ENCODE peak calls at places on chromosomes 4 and X, in nine cellular contexts. One of them, this sample, is unnamed.

GRCh38 chr4:145881991-145882390 is 56.6 kb downstream of the ZNF827 start:
- DNase-seq in body of pancreas: peak
- DNase-seq in stomach: peak
- DNase-seq in upper lobe of left lung: no peak
- DNase-seq in Peyer's patch: peak
- DNase-seq in transverse colon: peak
- DNase-seq in spleen: no peak
- DNase-seq in tibial nerve: no peak
- DNase-seq in sigmoid colon: no peak
- DNase-seq in this sample: no peak

GRCh38 chrX:108348525-108348924 is 89.7 kb downstream of the COL4A6 start:
- DNase-seq in Peyer's patch: no peak
- DNase-seq in spleen: no peak
- DNase-seq in upper lobe of left lung: no peak
- DNase-seq in transverse colon: no peak
- DNase-seq in sigmoid colon: no peak
- DNase-seq in tibial nerve: no peak
- DNase-seq in body of pancreas: no peak
- DNase-seq in stomach: no peak
- DNase-seq in this sample: no peak

GRCh38 chrX:131795442-131796229 is 227.5 kb upstream of the STK26 start:
- DNase-seq in body of pancreas: no peak
- DNase-seq in Peyer's patch: no peak
- DNase-seq in stomach: peak
- DNase-seq in spleen: no peak
- DNase-seq in tibial nerve: no peak
- DNase-seq in transverse colon: peak
- DNase-seq in sigmoid colon: no peak
- DNase-seq in upper lobe of left lung: peak
- DNase-seq in this sample: no peak

GRCh38 chr4:17577660-17578481 is 873 bp downstream of the LAP3 start:
- DNase-seq in Peyer's patch: peak
- DNase-seq in spleen: peak
- DNase-seq in stomach: peak
- DNase-seq in body of pancreas: peak
- DNase-seq in transverse colon: peak
- DNase-seq in upper lobe of left lung: no peak
- DNase-seq in tibial nerve: peak
- DNase-seq in sigmoid colon: peak
- DNase-seq in this sample: peak

GRCh38 chr4:26525136-26525535 is 34.9 kb upstream of the CCKAR start:
- DNase-seq in spleen: no peak
- DNase-seq in stomach: no peak
- DNase-seq in transverse colon: no peak
- DNase-seq in tibial nerve: no peak
- DNase-seq in body of pancreas: no peak
- DNase-seq in Peyer's patch: no peak
- DNase-seq in upper lobe of left lung: no peak
- DNase-seq in sigmoid colon: no peak
- DNase-seq in this sample: no peak

GRCh38 chr4:114077610-114078009 is 98.2 kb upstream of the ARSJ start:
- DNase-seq in tibial nerve: no peak
- DNase-seq in body of pancreas: peak
- DNase-seq in transverse colon: no peak
- DNase-seq in upper lobe of left lung: no peak
- DNase-seq in stomach: no peak
- DNase-seq in spleen: no peak
- DNase-seq in Peyer's patch: no peak
- DNase-seq in sigmoid colon: no peak
- DNase-seq in this sample: no peak

GRCh38 chr4:127484101-127484500 is 148.7 kb upstream of the INTU start:
- DNase-seq in Peyer's patch: no peak
- DNase-seq in sigmoid colon: no peak
- DNase-seq in upper lobe of left lung: no peak
- DNase-seq in stomach: no peak
- DNase-seq in spleen: no peak
- DNase-seq in body of pancreas: no peak
- DNase-seq in tibial nerve: no peak
- DNase-seq in transverse colon: no peak
- DNase-seq in this sample: no peak

GRCh38 chrX:154376768-154377167 is 2.3 kb upstream of the EMD start:
- DNase-seq in sigmoid colon: peak
- DNase-seq in spleen: no peak
- DNase-seq in Peyer's patch: no peak
- DNase-seq in tibial nerve: no peak
- DNase-seq in body of pancreas: no peak
- DNase-seq in upper lobe of left lung: no peak
- DNase-seq in transverse colon: no peak
- DNase-seq in stomach: no peak
- DNase-seq in this sample: no peak

GRCh38 chr4:39446483-39446841 is 12.3 kb downstream of the RPL9 start:
- DNase-seq in tibial nerve: no peak
- DNase-seq in upper lobe of left lung: no peak
- DNase-seq in body of pancreas: no peak
- DNase-seq in spleen: no peak
- DNase-seq in stomach: no peak
- DNase-seq in Peyer's patch: no peak
- DNase-seq in transverse colon: no peak
- DNase-seq in sigmoid colon: no peak
- DNase-seq in this sample: peak
- H3K4me3 ChIP-seq in tibial nerve: peak
- H3K4me3 ChIP-seq in upper lobe of left lung: peak
- H3K4me3 ChIP-seq in body of pancreas: no peak
- H3K4me3 ChIP-seq in spleen: peak
- H3K4me3 ChIP-seq in stomach: peak
- H3K4me3 ChIP-seq in Peyer's patch: peak
- H3K4me3 ChIP-seq in transverse colon: peak
- H3K4me3 ChIP-seq in sigmoid colon: peak
- H3K4me3 ChIP-seq in this sample: peak

GRCh38 chrX:151396042-151396826 is 772 bp upstream of the VMA21 start:
- DNase-seq in sigmoid colon: no peak
- DNase-seq in upper lobe of left lung: no peak
- DNase-seq in body of pancreas: peak
- DNase-seq in transverse colon: peak
- DNase-seq in Peyer's patch: peak
- DNase-seq in spleen: no peak
- DNase-seq in stomach: no peak
- DNase-seq in tibial nerve: peak
- DNase-seq in this sample: peak

GRCh38 chrX:151393514-151393913 is 3.5 kb upstream of the VMA21 start:
- DNase-seq in tibial nerve: no peak
- DNase-seq in spleen: no peak
- DNase-seq in body of pancreas: no peak
- DNase-seq in sigmoid colon: no peak
- DNase-seq in transverse colon: no peak
- DNase-seq in stomach: no peak
- DNase-seq in Peyer's patch: peak
- DNase-seq in upper lobe of left lung: no peak
- DNase-seq in this sample: no peak

GRCh38 chrX:151398346-151398745 is 1.3 kb downstream of the VMA21 start:
- DNase-seq in stomach: no peak
- DNase-seq in body of pancreas: no peak
- DNase-seq in sigmoid colon: no peak
- DNase-seq in upper lobe of left lung: no peak
- DNase-seq in Peyer's patch: no peak
- DNase-seq in tibial nerve: no peak
- DNase-seq in spleen: no peak
- DNase-seq in transverse colon: no peak
- DNase-seq in this sample: no peak

GRCh38 chrX:151397741-151398070 is 700 bp downstream of the VMA21 start:
- DNase-seq in tibial nerve: no peak
- DNase-seq in upper lobe of left lung: no peak
- DNase-seq in transverse colon: no peak
- DNase-seq in Peyer's patch: no peak
- DNase-seq in stomach: no peak
- DNase-seq in body of pancreas: no peak
- DNase-seq in spleen: no peak
- DNase-seq in sigmoid colon: no peak
- DNase-seq in this sample: no peak

DNA sequence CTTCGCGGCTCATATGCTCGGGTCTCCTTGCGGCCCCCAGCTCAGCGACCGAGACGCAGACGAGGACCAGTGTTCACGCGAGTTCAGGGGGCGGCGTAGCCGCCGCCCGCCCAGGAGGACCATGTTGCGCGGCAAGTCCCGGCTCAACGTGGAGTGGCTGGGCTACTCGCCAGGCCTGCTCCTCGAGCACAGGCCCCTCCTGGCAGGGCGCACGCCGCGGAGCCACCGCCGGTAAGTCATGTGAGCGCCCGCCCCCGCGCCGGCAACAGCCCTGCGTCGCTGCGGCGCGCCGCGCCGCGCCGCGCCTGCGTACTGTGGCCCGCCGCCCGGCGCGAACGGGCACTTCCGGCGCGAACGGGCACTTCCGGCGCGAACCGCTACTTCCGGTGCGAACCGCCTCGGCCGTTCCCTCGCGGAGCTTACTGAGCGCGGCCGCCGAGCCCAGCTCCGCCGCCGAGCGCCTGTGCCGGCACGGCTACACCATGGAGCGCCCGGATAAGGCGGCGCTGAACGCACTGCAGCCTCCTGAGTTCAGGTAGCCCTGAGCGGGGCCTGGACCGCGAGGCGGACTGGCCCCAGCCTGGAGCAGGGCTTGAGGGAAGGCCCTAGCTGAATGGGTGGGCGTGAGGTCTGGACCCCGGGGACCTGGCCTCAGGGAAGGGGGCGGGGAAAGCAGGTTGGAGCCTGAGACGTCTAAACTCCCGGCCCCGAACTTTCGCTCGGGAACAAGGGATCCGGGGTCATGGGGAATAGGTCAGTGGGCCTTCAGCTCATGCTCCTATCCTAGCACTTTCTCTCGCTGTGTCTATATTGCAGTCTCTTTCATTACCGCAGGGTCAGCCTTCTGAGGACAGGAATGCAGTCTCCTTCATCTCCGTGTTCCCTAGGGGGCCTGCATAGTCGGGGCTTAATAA is at the start of gene VMA21:
- DNase-seq in upper lobe of left lung: peak
- DNase-seq in sigmoid colon: peak
- DNase-seq in spleen: peak
- DNase-seq in Peyer's patch: peak
- DNase-seq in transverse colon: peak
- DNase-seq in body of pancreas: peak
- DNase-seq in tibial nerve: peak
- DNase-seq in stomach: peak
- DNase-seq in this sample: peak
- TF ChIP-seq POLR2A in upper lobe of left lung: no peak
- TF ChIP-seq POLR2A in sigmoid colon: no peak
- TF ChIP-seq POLR2A in spleen: no peak
- TF ChIP-seq POLR2A in Peyer's patch: peak
- TF ChIP-seq POLR2A in transverse colon: peak
- TF ChIP-seq POLR2A in body of pancreas: peak
- TF ChIP-seq POLR2A in tibial nerve: peak
- TF ChIP-seq POLR2A in stomach: no peak
- TF ChIP-seq POLR2A in this sample: peak

GRCh38 chrX:53266175-53266574 is 15.2 kb downstream of the IQSEC2 start:
- DNase-seq in sigmoid colon: no peak
- DNase-seq in body of pancreas: no peak
- DNase-seq in Peyer's patch: peak
- DNase-seq in transverse colon: no peak
- DNase-seq in upper lobe of left lung: no peak
- DNase-seq in tibial nerve: no peak
- DNase-seq in stomach: no peak
- DNase-seq in spleen: no peak
- DNase-seq in this sample: no peak

GRCh38 chrX:53265771-53266170 is 15.6 kb downstream of the IQSEC2 start:
- DNase-seq in stomach: no peak
- DNase-seq in spleen: no peak
- DNase-seq in sigmoid colon: no peak
- DNase-seq in Peyer's patch: no peak
- DNase-seq in upper lobe of left lung: no peak
- DNase-seq in transverse colon: no peak
- DNase-seq in tibial nerve: no peak
- DNase-seq in body of pancreas: no peak
- DNase-seq in this sample: no peak

GRCh38 chrX:53268173-53268572 is 13.2 kb downstream of the IQSEC2 start:
- DNase-seq in sigmoid colon: no peak
- DNase-seq in Peyer's patch: peak
- DNase-seq in body of pancreas: peak
- DNase-seq in stomach: no peak
- DNase-seq in upper lobe of left lung: no peak
- DNase-seq in spleen: no peak
- DNase-seq in tibial nerve: no peak
- DNase-seq in transverse colon: no peak
- DNase-seq in this sample: no peak

GRCh38 chrX:53269536-53270107 is 11.8 kb downstream of the IQSEC2 start:
- DNase-seq in spleen: no peak
- DNase-seq in stomach: no peak
- DNase-seq in tibial nerve: no peak
- DNase-seq in sigmoid colon: no peak
- DNase-seq in Peyer's patch: peak
- DNase-seq in body of pancreas: no peak
- DNase-seq in upper lobe of left lung: no peak
- DNase-seq in transverse colon: no peak
- DNase-seq in this sample: no peak

GRCh38 chrX:53266914-53267313 is 14.5 kb downstream of the IQSEC2 start:
- DNase-seq in transverse colon: no peak
- DNase-seq in stomach: no peak
- DNase-seq in body of pancreas: no peak
- DNase-seq in spleen: no peak
- DNase-seq in tibial nerve: no peak
- DNase-seq in sigmoid colon: no peak
- DNase-seq in upper lobe of left lung: no peak
- DNase-seq in Peyer's patch: peak
- DNase-seq in this sample: no peak
- H3K4me3 ChIP-seq in transverse colon: no peak
- H3K4me3 ChIP-seq in stomach: no peak
- H3K4me3 ChIP-seq in body of pancreas: no peak
- H3K4me3 ChIP-seq in spleen: no peak
- H3K4me3 ChIP-seq in tibial nerve: no peak
- H3K4me3 ChIP-seq in sigmoid colon: no peak
- H3K4me3 ChIP-seq in upper lobe of left lung: no peak
- H3K4me3 ChIP-seq in Peyer's patch: no peak
- H3K4me3 ChIP-seq in this sample: no peak

GRCh38 chrX:123217728-123218127 is 33.6 kb downstream of the GRIA3 start:
- DNase-seq in sigmoid colon: no peak
- DNase-seq in body of pancreas: no peak
- DNase-seq in transverse colon: no peak
- DNase-seq in tibial nerve: no peak
- DNase-seq in upper lobe of left lung: no peak
- DNase-seq in stomach: no peak
- DNase-seq in spleen: no peak
- DNase-seq in Peyer's patch: no peak
- DNase-seq in this sample: no peak

GRCh38 chrX:123222920-123223319 is 38.8 kb downstream of the GRIA3 start:
- DNase-seq in stomach: no peak
- DNase-seq in spleen: no peak
- DNase-seq in Peyer's patch: no peak
- DNase-seq in upper lobe of left lung: no peak
- DNase-seq in transverse colon: no peak
- DNase-seq in tibial nerve: no peak
- DNase-seq in sigmoid colon: no peak
- DNase-seq in body of pancreas: peak
- DNase-seq in this sample: no peak

GRCh38 chrX:123217077-123217476 is 33.0 kb downstream of the GRIA3 start:
- DNase-seq in transverse colon: no peak
- DNase-seq in sigmoid colon: no peak
- DNase-seq in tibial nerve: no peak
- DNase-seq in spleen: no peak
- DNase-seq in stomach: no peak
- DNase-seq in Peyer's patch: no peak
- DNase-seq in body of pancreas: peak
- DNase-seq in upper lobe of left lung: no peak
- DNase-seq in this sample: no peak

GRCh38 chrX:123223409-123223808 is 39.3 kb downstream of the GRIA3 start:
- DNase-seq in body of pancreas: no peak
- DNase-seq in stomach: no peak
- DNase-seq in spleen: no peak
- DNase-seq in transverse colon: no peak
- DNase-seq in tibial nerve: no peak
- DNase-seq in sigmoid colon: no peak
- DNase-seq in Peyer's patch: no peak
- DNase-seq in upper lobe of left lung: no peak
- DNase-seq in this sample: no peak

DNA sequence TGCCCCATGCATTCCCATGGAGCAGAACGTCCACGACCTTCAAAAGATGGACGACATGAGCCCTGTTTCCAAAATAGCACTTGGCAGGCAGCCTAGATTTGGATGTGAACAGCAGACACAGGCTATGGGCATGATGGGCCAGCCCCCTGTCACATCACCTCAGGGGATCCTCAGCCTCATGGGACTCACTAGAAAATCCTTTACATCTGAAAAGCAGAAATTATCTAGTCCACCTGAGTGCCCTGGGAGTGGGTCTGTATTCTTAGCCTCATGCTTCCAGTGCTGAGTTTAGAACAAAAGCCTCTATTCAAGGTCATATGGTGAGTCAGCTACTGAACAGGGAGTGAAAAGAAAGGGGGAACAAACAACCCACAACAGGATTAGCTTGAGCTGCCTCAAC is 35.8 kb downstream of the GRIA3 start:
- DNase-seq in stomach: no peak
- DNase-seq in transverse colon: no peak
- DNase-seq in upper lobe of left lung: no peak
- DNase-seq in body of pancreas: no peak
- DNase-seq in spleen: no peak
- DNase-seq in tibial nerve: no peak
- DNase-seq in Peyer's patch: no peak
- DNase-seq in sigmoid colon: no peak
- DNase-seq in this sample: peak
- TF ChIP-seq POLR2A in stomach: no peak
- TF ChIP-seq POLR2A in transverse colon: no peak
- TF ChIP-seq POLR2A in upper lobe of left lung: no peak
- TF ChIP-seq POLR2A in body of pancreas: no peak
- TF ChIP-seq POLR2A in spleen: no peak
- TF ChIP-seq POLR2A in tibial nerve: no peak
- TF ChIP-seq POLR2A in Peyer's patch: no peak
- TF ChIP-seq POLR2A in sigmoid colon: no peak
- TF ChIP-seq POLR2A in this sample: no peak